ENCODE peak calls at places on chromosomes 11 and 22, in six cellular contexts. K, J, S, O, Y and E are unnamed samples.

GRCh38 chr11:12074529-12075195 is 35.7 kb upstream of the MICAL2 start:
- DNase-seq in K (no peak), J (no peak), S (no peak), O (no peak), Y (no peak), E (no peak)

GRCh38 chr22:32796865-32797573 is 4.5 kb upstream of the TIMP3 start:
- DNase-seq in K (peak), J (peak), S (peak), O (peak), Y (peak), E (peak)

GRCh38 chr22:25120093-25120561 is 79.5 kb upstream of the CRYBB3 start:
- DNase-seq in K (peak), J (no peak), S (no peak), O (no peak), Y (peak), E (no peak)

GRCh38 chr11:2759228-2760195 is 59.7 kb upstream of the KCNQ1OT1 start:
- DNase-seq in K (peak), J (no peak), S (no peak), O (no peak), Y (peak), E (no peak)

GRCh38 chr22:24506802-24507438 is 11.8 kb downstream of the UPB1 start:
- DNase-seq in K (peak), J (no peak), S (peak), O (peak), Y (no peak), E (no peak)

GRCh38 chr11:35298369-35298768 is 121.0 kb downstream of the SLC1A2 start:
- DNase-seq in K (no peak), J (no peak), S (peak), O (no peak), Y (no peak), E (no peak)

GRCh38 chr11:12285811-12286222 is 91.6 kb upstream of the PARVA start:
- DNase-seq in K (no peak), J (no peak), S (no peak), O (no peak), Y (no peak), E (no peak)

GRCh38 chr11:77374108-77374507 is 72.6 kb upstream of the GDPD4 start:
- DNase-seq in K (no peak), J (no peak), S (peak), O (peak), Y (no peak), E (no peak)

GRCh38 chr11:123214396-123214795 is 19.3 kb upstream of the CLMP start:
- DNase-seq in K (no peak), J (no peak), S (no peak), O (no peak), Y (no peak), E (no peak)

GRCh38 chr11:112115389-112115788 is 28.7 kb downstream of the SDHD start:
- DNase-seq in K (no peak), J (no peak), S (no peak), O (no peak), Y (no peak), E (no peak)

GRCh38 chr11:20360650-20361049 is 2.9 kb upstream of the HTATIP2 start:
- DNase-seq in K (no peak), J (no peak), S (no peak), O (peak), Y (no peak), E (no peak)